ENCODE peak calls at places on chromosomes 12 and 14, in four cellular contexts. One of them, this sample, is unnamed.

GRCh38 chr14:61564623-61565091 is 130.7 kb upstream of the HIF1A start:
- DNase-seq in H9: no peak
- DNase-seq in pancreas: no peak
- DNase-seq in suprapubic skin: no peak
- DNase-seq in this sample: no peak

GRCh38 chr12:67827820-67828383 is 161.3 kb upstream of the IFNG-AS1 start:
- DNase-seq in pancreas: no peak
- DNase-seq in suprapubic skin: no peak
- DNase-seq in H9: no peak
- DNase-seq in this sample: no peak

GRCh38 chr12:68434391-68435007 is 102.3 kb upstream of the MDM1 start:
- DNase-seq in H9: no peak
- DNase-seq in suprapubic skin: no peak
- DNase-seq in pancreas: no peak
- DNase-seq in this sample: no peak

GRCh38 chr12:32419520-32419960 is 20.2 kb downstream of the FGD4 start:
- DNase-seq in suprapubic skin: no peak
- DNase-seq in pancreas: peak; percentile 27
- DNase-seq in H9: no peak
- DNase-seq in this sample: no peak

GRCh38 chr12:97048421-97049035 is 141.5 kb downstream of the NEDD1 start:
- DNase-seq in suprapubic skin: no peak
- DNase-seq in pancreas: no peak
- DNase-seq in H9: no peak
- DNase-seq in this sample: no peak

GRCh38 chr12:38053113-38053512 is 263.5 kb upstream of the ALG10B start:
- DNase-seq in pancreas: no peak
- DNase-seq in H9: no peak
- DNase-seq in suprapubic skin: no peak
- DNase-seq in this sample: no peak

GRCh38 chr14:58771016-58771415 is 133.3 kb downstream of the DACT1 start:
- DNase-seq in H9: no peak
- DNase-seq in suprapubic skin: no peak
- DNase-seq in pancreas: no peak
- DNase-seq in this sample: no peak

GRCh38 chr12:122133192-122133950 is 40.6 kb downstream of the IL31 start:
- DNase-seq in suprapubic skin: no peak
- DNase-seq in pancreas: no peak
- DNase-seq in H9: peak; percentile 73
- DNase-seq in this sample: no peak

GRCh38 chr12:72491399-72491798 is 219.2 kb downstream of the TRHDE start:
- DNase-seq in H9: no peak
- DNase-seq in pancreas: no peak
- DNase-seq in suprapubic skin: no peak
- DNase-seq in this sample: no peak

GRCh38 chr12:68158427-68158826 is 1.1 kb downstream of the IFNG start:
- DNase-seq in H9: no peak
- DNase-seq in pancreas: no peak
- DNase-seq in suprapubic skin: no peak
- DNase-seq in this sample: no peak

GRCh38 chr12:104423273-104423672 is 33.5 kb upstream of the CHST11 start:
- DNase-seq in suprapubic skin: no peak
- DNase-seq in pancreas: no peak
- DNase-seq in H9: no peak
- DNase-seq in this sample: no peak

GRCh38 chr12:84077692-84078091 is 834.9 kb downstream of the SLC6A15 start:
- DNase-seq in H9: no peak
- DNase-seq in suprapubic skin: no peak
- DNase-seq in pancreas: no peak
- DNase-seq in this sample: no peak

GRCh38 chr14:104681689-104682074 is 7.7 kb upstream of the INF2 start:
- DNase-seq in suprapubic skin: peak; percentile 85
- DNase-seq in H9: peak; percentile 94
- DNase-seq in pancreas: peak; percentile 68
- DNase-seq in this sample: peak; percentile 83

GRCh38 chr14:21498540-21499526 is 12.3 kb downstream of the METTL3 start:
- DNase-seq in H9: no peak
- DNase-seq in pancreas: no peak
- DNase-seq in suprapubic skin: no peak
- DNase-seq in this sample: no peak

GRCh38 chr12:120049426-120049825 is 60.4 kb downstream of the BICDL1 start:
- DNase-seq in pancreas: no peak
- DNase-seq in suprapubic skin: no peak
- DNase-seq in H9: no peak
- DNase-seq in this sample: no peak

GRCh38 chr14:70995671-70996070 is 88.4 kb downstream of the PCNX1 start:
- DNase-seq in pancreas: no peak
- DNase-seq in H9: peak; percentile 65
- DNase-seq in suprapubic skin: no peak
- DNase-seq in this sample: no peak

GRCh38 chr12:75756112-75756511 is 244.7 kb upstream of the KRR1 start:
- DNase-seq in pancreas: no peak
- DNase-seq in H9: no peak
- DNase-seq in suprapubic skin: no peak
- DNase-seq in this sample: no peak

GRCh38 chr12:54442071-54442470 is 23.0 kb upstream of the ITGA5 start:
- DNase-seq in pancreas: no peak
- DNase-seq in suprapubic skin: no peak
- DNase-seq in H9: no peak
- DNase-seq in this sample: no peak

GRCh38 chr14:88750945-88751344 is 41.8 kb downstream of the EML5 start:
- DNase-seq in H9: no peak
- DNase-seq in suprapubic skin: no peak
- DNase-seq in pancreas: no peak
- DNase-seq in this sample: no peak

GRCh38 chr12:50728841-50729240 is 35.1 kb upstream of the ATF1 start:
- DNase-seq in suprapubic skin: no peak
- DNase-seq in pancreas: no peak
- DNase-seq in H9: no peak
- DNase-seq in this sample: no peak

GRCh38 chr12:9779209-9779608 is 18.5 kb upstream of the CD69 start:
- DNase-seq in H9: no peak
- DNase-seq in suprapubic skin: no peak
- DNase-seq in pancreas: no peak
- DNase-seq in this sample: no peak

GRCh38 chr12:6684609-6685008 is 4.6 kb downstream of the ZNF384 start:
- DNase-seq in H9: no peak
- DNase-seq in suprapubic skin: no peak
- DNase-seq in pancreas: no peak
- DNase-seq in this sample: no peak

GRCh38 chr14:100298551-100299237 is 7.5 kb downstream of the SLC25A29 start:
- DNase-seq in H9: no peak
- DNase-seq in suprapubic skin: peak; percentile 48
- DNase-seq in pancreas: no peak
- DNase-seq in this sample: no peak

GRCh38 chr14:89870335-89870734 is 84.2 kb downstream of the EFCAB11 start:
- DNase-seq in suprapubic skin: no peak
- DNase-seq in pancreas: no peak
- DNase-seq in H9: no peak
- DNase-seq in this sample: no peak

GRCh38 chr14:91878274-91878673 is 10.9 kb upstream of the TC2N start:
- DNase-seq in suprapubic skin: no peak
- DNase-seq in H9: no peak
- DNase-seq in pancreas: no peak
- DNase-seq in this sample: no peak

GRCh38 chr12:52045794-52046199 is 5.4 kb upstream of the NR4A1 start:
- DNase-seq in suprapubic skin: no peak
- DNase-seq in pancreas: no peak
- DNase-seq in H9: no peak
- DNase-seq in this sample: no peak

GRCh38 chr12:7642876-7643309 is 22.8 kb downstream of the APOBEC1 start:
- DNase-seq in H9: no peak
- DNase-seq in pancreas: no peak
- DNase-seq in suprapubic skin: no peak
- DNase-seq in this sample: no peak

GRCh38 chr12:49543914-49544815 is 5.3 kb downstream of the KCNH3 start:
- DNase-seq in pancreas: no peak
- DNase-seq in suprapubic skin: no peak
- DNase-seq in H9: peak; percentile 61
- DNase-seq in this sample: peak; percentile 67

GRCh38 chr12:49543221-49543913 is 4.5 kb downstream of the KCNH3 start:
- DNase-seq in pancreas: no peak
- DNase-seq in H9: no peak
- DNase-seq in suprapubic skin: no peak
- DNase-seq in this sample: no peak

GRCh38 chr12:49541140-49541861 is 2.5 kb downstream of the KCNH3 start:
- DNase-seq in H9: no peak
- DNase-seq in suprapubic skin: no peak
- DNase-seq in pancreas: no peak
- DNase-seq in this sample: peak; percentile 31

GRCh38 chr12:49541911-49542505 is 3.2 kb downstream of the KCNH3 start:
- DNase-seq in H9: no peak
- DNase-seq in pancreas: no peak
- DNase-seq in suprapubic skin: no peak
- DNase-seq in this sample: no peak

DNA sequence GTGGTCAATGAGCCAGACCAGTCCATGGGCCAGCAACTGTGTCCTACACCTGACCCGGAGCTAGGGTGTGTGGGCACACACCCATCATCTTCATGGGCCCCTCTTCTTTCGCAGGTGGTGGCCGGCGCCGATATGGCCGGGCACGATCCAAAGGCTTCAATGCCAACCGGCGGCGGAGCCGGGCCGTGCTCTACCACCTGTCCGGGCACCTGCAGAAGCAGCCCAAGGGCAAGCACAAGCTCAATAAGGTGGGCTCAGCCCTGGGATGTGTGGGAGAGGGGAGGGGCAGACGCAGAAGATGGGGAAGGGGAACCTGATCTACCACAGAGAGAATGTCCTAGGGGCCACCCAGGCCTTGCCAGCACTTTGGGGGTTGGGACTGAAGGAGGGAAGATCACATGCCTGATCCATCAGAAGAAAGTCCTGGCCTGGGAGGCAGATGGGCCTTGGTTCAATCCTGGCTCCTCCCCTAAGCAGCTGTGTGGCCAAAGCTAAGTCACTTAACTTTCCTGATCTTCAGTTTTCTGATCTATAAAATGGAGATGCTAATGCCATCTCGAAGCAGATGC is 3.8 kb downstream of the KCNH3 start:
- DNase-seq in H9: no peak
- DNase-seq in suprapubic skin: no peak
- DNase-seq in pancreas: no peak
- DNase-seq in this sample: no peak
- H3K27me3 ChIP-seq in H9: peaks cover 50% of the 10 kb centered on the region
- H3K27me3 ChIP-seq in suprapubic skin: peaks cover 37% of the 10 kb centered on the region
- H3K27me3 ChIP-seq in pancreas: no peaks in the 10 kb centered on the region
- H3K27me3 ChIP-seq in this sample: no peaks in the 10 kb centered on the region

GRCh38 chr14:54722791-54723432 is 156.0 kb downstream of the SAMD4A start:
- DNase-seq in suprapubic skin: no peak
- DNase-seq in H9: no peak
- DNase-seq in pancreas: no peak
- DNase-seq in this sample: no peak
- TF ChIP-seq CTCF in suprapubic skin: no peak
- TF ChIP-seq CTCF in H9: peak; percentile 61
- TF ChIP-seq CTCF in pancreas: no peak
- TF ChIP-seq CTCF in this sample: peak; percentile 34

GRCh38 chr12:113477171-113477841 is 5.6 kb upstream of the LHX5 start:
- DNase-seq in H9: peak; percentile 86
- DNase-seq in suprapubic skin: no peak
- DNase-seq in pancreas: no peak
- DNase-seq in this sample: no peak

GRCh38 chr12:113479578-113480335 is 8.1 kb upstream of the LHX5 start:
- DNase-seq in pancreas: peak; percentile 36
- DNase-seq in H9: peak; percentile 88
- DNase-seq in suprapubic skin: no peak
- DNase-seq in this sample: no peak

GRCh38 chr12:113477842-113478215 is 6.2 kb upstream of the LHX5 start:
- DNase-seq in pancreas: no peak
- DNase-seq in suprapubic skin: no peak
- DNase-seq in H9: no peak
- DNase-seq in this sample: no peak

GRCh38 chr12:113479193-113479577 is 7.5 kb upstream of the LHX5 start:
- DNase-seq in suprapubic skin: no peak
- DNase-seq in pancreas: no peak
- DNase-seq in H9: no peak
- DNase-seq in this sample: no peak

DNA sequence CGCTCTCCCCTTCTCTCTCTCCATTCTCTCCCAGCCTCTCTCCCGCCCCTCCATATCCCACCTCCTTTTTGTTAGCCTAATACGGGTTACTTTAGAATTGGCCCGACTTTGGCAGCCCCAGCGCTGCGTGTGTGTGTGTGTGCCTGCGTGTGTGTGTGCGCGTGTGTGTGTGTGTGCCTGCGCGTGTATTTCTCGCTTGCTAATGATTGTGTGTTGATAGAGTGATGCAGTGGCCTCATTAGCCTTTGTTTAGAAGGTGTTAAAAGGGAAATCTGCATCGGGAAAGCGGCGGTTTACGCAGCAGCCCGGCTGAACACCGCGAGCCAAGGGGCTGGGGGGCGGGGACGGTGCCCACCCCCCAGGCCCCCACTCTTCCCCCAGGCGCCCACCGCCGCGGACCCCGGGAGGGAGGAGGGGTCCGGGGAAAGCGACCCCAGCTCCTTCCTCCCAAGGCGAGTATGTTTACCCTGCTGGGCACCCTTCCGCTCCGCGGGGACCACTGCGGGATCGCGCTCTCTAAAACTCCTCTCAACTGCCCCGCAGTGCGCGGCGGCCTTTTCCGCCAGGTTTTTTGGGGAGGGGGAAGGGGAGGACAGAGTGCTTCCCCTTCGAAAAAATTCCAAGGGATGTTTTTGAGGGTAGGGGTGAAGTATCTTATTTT is 6.8 kb upstream of the LHX5 start:
- DNase-seq in suprapubic skin: no peak
- DNase-seq in H9: no peak
- DNase-seq in pancreas: no peak
- DNase-seq in this sample: no peak
- H3K27me3 ChIP-seq in suprapubic skin: peaks cover 99% of the 10 kb centered on the region
- H3K27me3 ChIP-seq in H9: peaks cover 76% of the 10 kb centered on the region
- H3K27me3 ChIP-seq in pancreas: no peaks in the 10 kb centered on the region
- H3K27me3 ChIP-seq in this sample: peaks cover 97% of the 10 kb centered on the region

DNA sequence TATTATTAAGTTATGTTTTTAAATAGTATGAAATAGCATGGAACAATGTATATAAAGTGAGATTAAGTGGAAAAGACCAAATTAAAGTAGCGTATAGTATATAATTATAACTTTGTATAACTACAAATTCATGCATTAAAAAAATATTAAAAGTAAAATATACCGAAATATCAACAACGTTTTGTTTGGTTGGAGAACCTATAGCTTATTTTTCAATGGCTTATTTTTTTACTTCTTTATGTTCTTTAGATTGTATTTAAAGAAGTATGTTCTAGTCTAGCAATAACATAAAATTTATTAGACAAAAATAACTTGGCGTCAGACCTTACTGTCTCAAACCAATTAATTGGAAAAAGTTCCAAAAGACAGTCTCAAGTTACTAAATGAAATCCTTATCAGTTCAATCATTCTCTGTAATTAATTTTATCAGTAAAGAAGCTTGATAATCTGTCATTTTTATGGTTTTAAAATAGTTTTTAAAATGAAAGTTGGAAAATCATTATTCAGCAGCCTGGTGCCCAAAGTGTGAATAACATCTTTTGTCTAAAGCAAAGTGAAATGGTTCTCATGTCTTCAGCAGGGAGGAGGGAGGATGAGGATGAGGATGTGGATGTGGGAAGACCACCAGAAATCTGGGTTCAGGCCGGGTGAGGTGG is 46.7 kb downstream of the IRAK3 start:
- DNase-seq in H9: no peak
- DNase-seq in pancreas: no peak
- DNase-seq in suprapubic skin: no peak
- DNase-seq in this sample: no peak
- TF ChIP-seq CTCF in H9: peak; percentile 30
- TF ChIP-seq CTCF in pancreas: no peak
- TF ChIP-seq CTCF in suprapubic skin: no peak
- TF ChIP-seq CTCF in this sample: no peak

This sample was measured in dorsolateral prefrontal cortex.